ENCODE peak calls at places on chromosomes 5 and 9, in eight cellular contexts. Y is A549, Z is transverse colon, I is tibial nerve, T is K562, N is ovary, W is upper lobe of left lung, G is suprapubic skin. S is an unnamed sample.

GRCh38 chr5:37871023-37871815 is 31.4 kb upstream of the GDNF start:
- DNase-seq in W (no peak), N (no peak), T (no peak), G (no peak), I (no peak), Y (no peak), Z (no peak), S (no peak)

GRCh38 chr9:38003946-38004808 is 64.8 kb downstream of the SHB start:
- DNase-seq in T (no peak), W (no peak), Z (no peak), I (no peak), G (no peak), Y (no peak), N (no peak), S (no peak)

GRCh38 chr5:142977363-142978051 is 207.3 kb downstream of the ARHGAP26 start:
- DNase-seq in N (no peak), Y (no peak), G (no peak), T (no peak), W (no peak), I (no peak), Z (no peak), S (no peak)

GRCh38 chr5:53422539-53422938 is 57.9 kb upstream of the FST start:
- DNase-seq in I (no peak), W (no peak), Y (no peak), G (no peak), T (no peak), N (no peak), Z (no peak), S (no peak)

GRCh38 chr5:33408816-33409215 is 31.9 kb upstream of the TARS1 start:
- DNase-seq in G (no peak), N (no peak), W (no peak), I (no peak), Z (no peak), T (no peak), Y (no peak), S (no peak)

GRCh38 chr9:112002131-112002846 is 105.7 kb downstream of the UGCG start:
- DNase-seq in I (no peak), T (no peak), Y (no peak), W (no peak), G (no peak), N (no peak), Z (no peak), S (no peak)

GRCh38 chr5:55320571-55320970 is 12.8 kb downstream of the MTREX start:
- DNase-seq in T (no peak), G (no peak), I (no peak), N (no peak), W (no peak), Y (no peak), Z (no peak), S (no peak)

GRCh38 chr9:124743686-124744348 is 27.3 kb downstream of the NR6A1 start:
- DNase-seq in Y (no peak), G (no peak), W (no peak), N (no peak), I (no peak), T (no peak), Z (no peak), S (no peak)

GRCh38 chr5:93035194-93035593 is 545.8 kb downstream of the NR2F1-AS1 start:
- DNase-seq in Y (no peak), N (no peak), T (no peak), W (no peak), I (no peak), G (no peak), Z (no peak), S (no peak)

GRCh38 chr5:164597293-164597900 is 1092.0 kb downstream of the MAT2B start:
- DNase-seq in W (no peak), N (no peak), T (peak; percentile 5), Z (no peak), G (no peak), I (no peak), Y (peak; percentile 14), S (no peak)

GRCh38 chr9:83154821-83155220 is 91.9 kb upstream of the RASEF start:
- DNase-seq in Z (no peak), Y (no peak), W (no peak), T (no peak), I (no peak), G (no peak), N (no peak), S (no peak)

GRCh38 chr5:170315154-170315553 is 17.6 kb upstream of the LCP2 start:
- DNase-seq in Z (no peak), T (no peak), W (no peak), Y (no peak), G (peak; percentile 89), I (peak; percentile 70), N (peak; percentile 80), S (no peak)

GRCh38 chr9:841371-842209 is at the start of gene DMRT1:
- DNase-seq in N (no peak), T (no peak), G (no peak), W (peak; percentile 84), I (no peak), Y (peak; percentile 17), Z (no peak), S (no peak)

GRCh38 chr5:139764250-139764791 is 31.3 kb upstream of the PSD2 start:
- DNase-seq in G (no peak), I (no peak), W (peak; percentile 84), T (peak; percentile 46), N (peak; percentile 56), Y (no peak), Z (no peak), S (no peak)

GRCh38 chr9:129145841-129146292 is 32.2 kb downstream of the IER5L start:
- DNase-seq in G (no peak), W (peak; percentile 56), Z (no peak), I (no peak), N (peak; percentile 89), T (no peak), Y (no peak), S (no peak)

GRCh38 chr9:96156151-96156550 is 145.8 kb downstream of the HSD17B3 start:
- DNase-seq in Z (no peak), G (no peak), W (no peak), N (no peak), I (no peak), Y (no peak), T (no peak), S (no peak)

GRCh38 chr9:104080983-104081382 is 13.1 kb upstream of the SMC2 start:
- DNase-seq in T (no peak), I (no peak), N (no peak), Y (no peak), W (no peak), G (no peak), Z (no peak), S (no peak)

GRCh38 chr9:84669008-84669292 is 579 bp upstream of the NTRK2 start:
- DNase-seq in Z (no peak), T (no peak), N (no peak), G (no peak), Y (no peak), I (no peak), W (no peak), S (no peak)

GRCh38 chr5:131382407-131383395 is 118.8 kb downstream of the CDC42SE2 start:
- DNase-seq in Z (no peak), N (no peak), T (peak; percentile 58), Y (peak; percentile 85), I (no peak), G (no peak), W (no peak), S (no peak)

DNA sequence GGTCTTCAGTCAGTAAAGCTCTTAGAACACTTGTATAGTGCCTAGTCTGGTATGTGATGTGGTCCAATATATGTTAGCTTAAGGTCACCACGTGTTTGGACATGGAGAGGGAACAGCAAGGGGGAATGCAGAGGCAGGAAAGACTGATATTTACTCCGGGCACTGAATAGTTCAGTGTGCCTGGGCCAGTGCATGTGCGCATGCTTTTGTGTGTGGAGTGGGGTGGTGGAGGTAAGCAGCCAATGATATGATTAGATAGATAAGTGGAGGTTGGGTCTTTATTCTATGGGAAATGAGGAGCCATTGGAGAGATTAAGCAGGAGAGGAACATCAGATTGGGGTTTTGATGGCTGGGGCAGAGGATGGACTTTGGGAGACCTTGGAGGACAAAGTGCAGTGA is 14.0 kb downstream of the OR13J1 start:
- DNase-seq in T (no peak), Z (no peak), I (no peak), N (peak; percentile 7), W (no peak), G (no peak), Y (no peak), S (no peak)
- TF ChIP-seq EP300 in T (no peak), Z (no peak), I (no peak), N (no peak), W (no peak), G (no peak), Y (no peak), S (no peak)

GRCh38 chr5:149580808-149581191 is 498 bp upstream of the ARHGEF37 start:
- DNase-seq in G (no peak), W (no peak), Y (no peak), N (no peak), T (no peak), Z (no peak), I (no peak), S (no peak)
- TF ChIP-seq POLR2A in G (no peak), W (no peak), Y (no peak), N (no peak), T (no peak), Z (no peak), I (no peak), S (no peak)

GRCh38 chr5:66818935-66819328 is 222.7 kb downstream of the MAST4 start:
- DNase-seq in I (no peak), Y (no peak), N (no peak), W (no peak), Z (no peak), G (no peak), T (no peak), S (no peak)

GRCh38 chr5:66810151-66810550 is 214.0 kb downstream of the MAST4 start:
- DNase-seq in T (no peak), Z (no peak), I (no peak), G (no peak), W (no peak), N (no peak), Y (no peak), S (no peak)

GRCh38 chr5:66818304-66818934 is 222.2 kb downstream of the MAST4 start:
- DNase-seq in G (no peak), Y (no peak), I (no peak), W (no peak), N (no peak), T (no peak), Z (no peak), S (no peak)

GRCh38 chr5:66810747-66811355 is 214.7 kb downstream of the MAST4 start:
- DNase-seq in I (no peak), W (no peak), Z (no peak), Y (no peak), T (no peak), G (no peak), N (no peak), S (no peak)

GRCh38 chr5:66814146-66814991 is 218.2 kb downstream of the MAST4 start:
- DNase-seq in W (no peak), I (no peak), N (no peak), Z (peak; percentile 37), G (no peak), Y (peak; percentile 66), T (peak; percentile 42), S (no peak)
- TF ChIP-seq EP300 in W (no peak), I (no peak), N (no peak), Z (no peak), G (no peak), Y (no peak), T (no peak), S (no peak)

DNA sequence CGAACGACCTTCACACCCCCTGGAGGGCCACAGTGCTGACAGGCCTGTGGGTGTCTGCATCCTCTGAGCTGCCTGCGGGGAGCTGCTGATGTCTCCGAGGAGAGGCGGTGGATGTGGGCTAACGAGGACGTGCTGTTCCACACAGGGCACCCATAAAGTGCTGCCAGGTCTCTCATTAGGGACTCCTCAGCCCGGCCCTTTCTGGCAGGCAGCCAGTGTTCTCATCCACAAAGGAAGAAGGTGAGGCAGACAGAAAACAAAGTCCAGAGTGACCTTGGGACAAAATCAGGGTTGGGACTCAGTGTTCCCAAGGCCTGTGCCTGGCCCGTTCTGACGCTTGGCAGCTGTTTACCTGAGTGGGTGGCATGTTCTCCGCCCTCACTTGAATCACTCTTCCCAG is 29.3 kb downstream of the CARTPT start:
- DNase-seq in N (peak; percentile 83), I (peak; percentile 49), Y (no peak), T (no peak), W (peak; percentile 11), Z (peak; percentile 92), G (no peak), S (peak; percentile 97)
- TF ChIP-seq POLR2A in N (no peak), I (no peak), Y (no peak), T (no peak), W (no peak), Z (peak; percentile 44), G (no peak), S (no peak)